ENCODE peak calls at places on chromosomes 6 and 20, in four cellular contexts. O is tibial artery, H is heart left ventricle, B is colonic mucosa. S is an unnamed sample.

GRCh38 chr20:1720845-1721475 is 63.4 kb upstream of the SIRPG start:
- DNase-seq in O (no peak), H (no peak), B (no peak), S (no peak)

GRCh38 chr6:130396722-130397121 is 30.9 kb downstream of the TMEM200A start:
- DNase-seq in O (no peak), H (no peak), B (no peak), S (no peak)

GRCh38 chr6:154933181-154933827 is 61.8 kb upstream of the TIAM2 start:
- DNase-seq in O (peak), H (no peak), B (no peak), S (no peak)

GRCh38 chr20:10524034-10524476 is 89.0 kb downstream of the SLX4IP start:
- DNase-seq in O (peak), H (peak), B (no peak), S (peak)

GRCh38 chr6:62285612-62286469 is at the start of gene KHDRBS2:
- DNase-seq in O (peak), H (peak), B (peak), S (peak)

GRCh38 chr6:163808871-163809270 is 394.4 kb downstream of the QKI start:
- DNase-seq in O (no peak), H (no peak), B (no peak), S (no peak)

GRCh38 chr20:48828734-48829460 is 1.1 kb upstream of the PREX1 start:
- DNase-seq in O (no peak), H (no peak), B (no peak), S (no peak)

GRCh38 chr20:40663991-40664880 is 24.8 kb downstream of the MAFB start:
- DNase-seq in O (no peak), H (no peak), B (no peak), S (no peak)

GRCh38 chr6:3405679-3406078 is 51.2 kb downstream of the SLC22A23 start:
- DNase-seq in O (no peak), H (no peak), B (no peak), S (peak)

GRCh38 chr6:154932562-154933027 is 62.5 kb upstream of the TIAM2 start:
- DNase-seq in O (no peak), H (no peak), B (no peak), S (no peak)

GRCh38 chr6:84633771-84634170 is 130.6 kb downstream of the TBX18 start:
- DNase-seq in O (no peak), H (no peak), B (no peak), S (no peak)

GRCh38 chr6:88855521-88856152 is 107.8 kb downstream of the RNGTT start:
- DNase-seq in O (no peak), H (no peak), B (no peak), S (no peak)

GRCh38 chr6:167948716-167949115 is 48.8 kb upstream of the KIF25 start:
- DNase-seq in O (no peak), H (no peak), B (no peak), S (no peak)

GRCh38 chr6:44058617-44059358 is 68.5 kb downstream of the MRPL14 start:
- DNase-seq in O (peak), H (peak), B (peak), S (peak)

GRCh38 chr20:43265449-43265848 is 75.7 kb upstream of the PTPRT start:
- DNase-seq in O (no peak), H (no peak), B (no peak), S (no peak)

GRCh38 chr20:17541596-17541995 is 10.4 kb upstream of the BFSP1 start:
- DNase-seq in O (no peak), H (no peak), B (no peak), S (no peak)

GRCh38 chr6:166556871-166557322 is 29.6 kb downstream of the RAMACL start:
- DNase-seq in O (peak), H (peak), B (peak), S (peak)
- H3K27ac ChIP-seq in O (peak), H (peak), B (peak), S (peak)

GRCh38 chr20:58175836-58176235 is 52.6 kb downstream of the ANKRD60 start:
- DNase-seq in O (no peak), H (no peak), B (no peak), S (no peak)
- H3K27ac ChIP-seq in O (peak), H (no peak), B (peak), S (peak)

DNA sequence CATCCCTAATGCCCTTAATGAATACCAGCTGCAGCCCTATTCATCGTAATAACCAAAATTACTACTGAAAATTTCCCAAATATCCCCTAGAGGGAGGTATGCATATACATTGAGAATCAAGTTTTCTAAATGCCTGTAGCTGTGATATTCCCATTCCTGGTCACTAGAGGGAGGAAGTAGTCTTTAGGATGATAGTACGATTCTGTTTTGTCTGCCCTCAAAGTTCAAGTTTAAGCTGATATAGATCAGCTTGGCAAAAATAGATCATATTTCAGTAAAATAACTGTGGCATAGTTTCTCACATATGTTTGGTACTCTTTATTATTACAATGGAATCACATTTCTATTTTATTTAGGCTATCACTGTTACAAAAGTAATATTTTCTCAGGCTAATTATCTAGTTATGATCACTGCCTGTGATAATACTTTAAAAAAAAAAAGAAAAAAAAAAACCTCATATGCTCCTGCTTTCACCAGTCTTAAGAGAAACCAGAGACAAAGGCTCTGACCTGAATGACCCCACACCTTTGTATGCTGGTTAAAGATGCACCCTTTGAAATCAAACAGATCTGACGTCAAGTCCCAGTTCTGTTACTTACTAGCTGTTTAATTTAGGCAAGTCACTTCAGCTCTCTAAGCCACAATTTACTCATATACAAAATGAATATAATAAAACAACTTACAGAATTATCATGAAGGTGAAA is 11.0 kb downstream of the TSPYL1 start:
- DNase-seq in O (no peak), H (no peak), B (no peak), S (no peak)
- H3K27ac ChIP-seq in O (no peak), H (no peak), B (no peak), S (no peak)

GRCh38 chr20:63740070-63740500 is 509 bp downstream of the SLC2A4RG start:
- DNase-seq in O (peak), H (peak), B (peak), S (peak)
- H3K27ac ChIP-seq in O (peak), H (peak), B (peak), S (peak)

GRCh38 chr6:33769248-33769821 is 19.6 kb downstream of the LEMD2 start:
- DNase-seq in O (no peak), H (no peak), B (no peak), S (no peak)

GRCh38 chr6:33772114-33772830 is 16.7 kb downstream of the LEMD2 start:
- DNase-seq in O (no peak), H (no peak), B (no peak), S (no peak)

GRCh38 chr6:33770116-33770832 is 18.7 kb downstream of the LEMD2 start:
- DNase-seq in O (no peak), H (no peak), B (no peak), S (no peak)

GRCh38 chr6:33771342-33772113 is 17.4 kb downstream of the LEMD2 start:
- DNase-seq in O (peak), H (peak), B (peak), S (peak)

DNA sequence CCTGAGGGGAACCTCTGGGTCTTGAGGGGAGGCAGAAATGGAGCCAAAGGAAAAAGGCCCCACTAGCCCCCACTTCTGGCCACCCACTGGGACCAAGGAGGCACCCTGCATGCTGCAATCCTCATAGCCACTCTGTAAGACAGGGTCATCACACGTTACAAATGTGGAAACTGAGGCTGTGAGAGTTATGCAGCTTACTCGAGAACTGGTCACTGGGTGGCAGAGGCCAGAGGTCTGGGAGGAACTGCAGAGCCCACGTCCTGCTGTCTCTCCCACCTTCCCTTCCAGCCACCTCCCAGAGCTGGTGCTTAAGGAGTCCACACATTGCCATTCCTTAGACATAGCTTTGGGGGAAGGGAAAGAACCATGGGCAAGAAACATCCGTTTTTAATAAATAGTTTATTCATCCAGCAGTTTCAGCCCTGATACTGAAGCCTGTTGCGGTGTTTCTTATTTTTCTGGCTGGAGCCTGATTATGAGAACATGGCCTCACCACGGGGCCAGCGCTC is 18.0 kb downstream of the LEMD2 start:
- DNase-seq in O (no peak), H (no peak), B (no peak), S (no peak)
- H3K27ac ChIP-seq in O (peak), H (peak), B (peak), S (peak)

DNA sequence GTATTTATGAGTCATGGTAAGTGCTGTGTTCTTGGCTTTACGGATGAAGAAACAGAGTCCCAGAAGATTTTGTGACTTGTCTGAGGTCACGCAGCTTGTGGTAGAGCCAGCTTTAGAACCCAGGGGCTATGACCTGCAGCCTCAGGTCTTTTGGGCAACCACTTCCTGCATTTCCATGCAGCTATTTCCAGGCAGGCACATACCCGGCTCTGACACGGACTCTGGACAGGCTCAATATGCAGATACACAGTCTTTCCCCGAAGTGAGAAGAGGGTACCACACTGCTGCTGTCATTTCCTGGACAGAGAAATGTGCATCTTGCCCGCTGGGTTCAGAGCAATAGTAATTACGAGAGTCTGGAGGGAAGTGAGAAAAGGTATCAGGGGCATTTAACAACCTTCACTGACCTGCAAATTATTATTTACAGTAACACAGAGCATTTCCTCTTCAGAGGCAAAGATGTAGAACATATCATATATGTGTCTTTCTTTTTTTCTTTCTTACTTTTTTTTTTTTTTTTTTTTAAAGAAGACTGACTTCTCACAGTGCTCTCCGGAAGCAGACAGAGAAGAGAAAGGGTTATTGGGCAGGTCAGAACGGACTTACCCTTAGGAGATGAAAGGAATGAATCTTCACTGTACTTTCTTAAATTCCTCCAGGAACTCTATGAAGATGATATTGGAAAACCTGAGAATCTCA is 185.1 kb downstream of the CLIC5 start:
- DNase-seq in O (no peak), H (no peak), B (no peak), S (no peak)
- H3K27ac ChIP-seq in O (no peak), H (no peak), B (no peak), S (no peak)

DNA sequence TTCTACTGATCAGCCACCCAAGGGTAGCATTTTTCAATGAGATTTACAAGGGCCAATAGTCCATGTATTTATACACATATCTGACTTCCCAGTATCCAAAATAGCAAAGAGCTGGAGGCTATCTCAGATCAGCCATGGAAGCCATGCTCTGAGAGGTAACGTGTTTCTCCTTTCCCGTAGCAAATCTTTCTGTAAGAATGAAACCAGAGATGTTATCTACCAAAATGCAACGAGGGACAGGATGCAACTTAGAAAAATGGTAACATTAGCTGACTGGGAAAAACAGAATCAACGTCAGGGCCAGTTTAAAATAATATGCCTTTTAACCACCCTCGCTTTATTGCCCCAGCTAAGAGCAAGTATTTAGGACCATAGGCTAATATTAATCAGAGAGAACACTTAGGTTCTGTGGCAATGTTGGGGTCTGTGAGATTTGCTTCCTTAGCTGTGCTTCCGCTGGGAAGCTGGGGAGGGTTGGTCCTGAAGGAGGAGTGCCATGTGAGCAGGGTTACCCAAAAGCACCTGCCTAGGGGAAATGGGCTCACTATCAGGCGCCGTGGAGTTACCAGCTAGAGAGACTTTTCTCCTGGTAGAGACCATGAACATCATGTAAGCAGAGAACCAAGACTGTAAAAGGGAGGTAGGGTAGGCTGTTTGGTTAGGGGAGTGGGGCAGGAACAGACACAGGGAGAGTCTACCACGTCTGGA is 1.2 kb downstream of the ZNF831 start:
- DNase-seq in O (no peak), H (no peak), B (no peak), S (no peak)
- H3K27ac ChIP-seq in O (no peak), H (no peak), B (peak), S (no peak)

DNA sequence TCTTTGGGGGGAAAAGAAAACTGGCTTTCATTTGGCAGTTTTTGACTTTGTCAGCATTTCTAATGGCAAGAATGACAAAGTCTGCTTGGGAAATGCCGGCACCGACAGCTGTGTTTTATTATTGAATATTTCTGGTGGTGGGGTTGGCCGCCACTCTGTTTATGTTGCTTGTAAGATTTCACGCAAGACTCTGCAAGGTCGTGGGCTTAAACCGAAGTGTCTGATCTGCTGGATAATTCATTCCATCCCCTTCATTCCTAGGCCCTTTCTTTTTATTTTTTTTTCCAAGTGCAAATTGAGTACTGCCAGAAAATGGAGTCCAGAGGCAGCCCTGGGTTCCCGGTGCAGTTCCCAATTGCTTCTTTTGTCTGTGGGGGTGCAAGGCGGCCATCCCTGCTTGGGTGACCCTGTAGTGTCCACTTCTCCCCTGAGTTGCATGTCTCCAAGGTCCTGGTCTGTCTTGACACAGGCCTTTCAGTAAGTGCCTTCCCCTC is 170.4 kb upstream of the PMEPA1 start:
- DNase-seq in O (peak), H (peak), B (no peak), S (peak)
- H3K27ac ChIP-seq in O (peak), H (no peak), B (no peak), S (peak)

GRCh38 chr20:60221593-60221992 is 263.4 kb downstream of the CDH26 start:
- DNase-seq in O (no peak), H (no peak), B (no peak), S (no peak)

GRCh38 chr20:60224914-60225313 is 266.7 kb downstream of the CDH26 start:
- DNase-seq in O (no peak), H (no peak), B (no peak), S (no peak)

GRCh38 chr20:60223174-60223573 is 265.0 kb downstream of the CDH26 start:
- DNase-seq in O (no peak), H (no peak), B (no peak), S (no peak)

GRCh38 chr20:60220655-60221054 is 262.4 kb downstream of the CDH26 start:
- DNase-seq in O (no peak), H (no peak), B (no peak), S (no peak)

DNA sequence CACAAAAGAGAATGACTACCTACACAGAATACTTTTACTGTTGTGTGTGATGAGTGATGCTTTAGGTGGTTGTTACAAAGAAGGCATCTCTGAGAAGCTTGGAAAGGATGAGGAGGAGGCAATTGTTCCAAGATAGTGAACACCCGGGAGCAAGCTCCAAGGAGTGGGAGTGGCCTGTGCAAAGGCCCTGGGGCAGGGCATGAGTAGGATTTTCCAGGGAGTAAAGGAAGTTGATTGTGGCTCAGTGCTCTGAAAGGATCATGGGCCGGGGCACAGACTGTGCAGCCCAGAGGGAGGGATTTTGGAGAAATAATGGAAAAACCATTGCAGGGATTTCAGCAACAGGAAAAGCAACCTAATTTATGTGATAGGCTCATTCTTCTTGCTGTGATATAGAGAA is 264.3 kb downstream of the CDH26 start:
- DNase-seq in O (no peak), H (no peak), B (no peak), S (no peak)
- H3K27ac ChIP-seq in O (no peak), H (no peak), B (no peak), S (no peak)

S was measured in sigmoid colon.